ENCODE peak calls at places on chromosome 19, in eight cellular contexts. A is HepG2, P is IMR-90, X is breast epithelium, U is body of pancreas, I is tibial nerve, M is upper lobe of left lung, C is HCT116. L is an unnamed sample.

GRCh38 chr19:31152906-31153305 is 196.3 kb downstream of the TSHZ3 start:
- DNase-seq in X (no peak), U (no peak), M (no peak), C (no peak), P (peak; percentile 38), A (no peak), I (no peak), L (no peak)

GRCh38 chr19:13890136-13890535 is 13.2 kb downstream of the NANOS3 start:
- DNase-seq in A (no peak), M (peak; percentile 73), P (no peak), C (no peak), U (no peak), X (no peak), I (no peak), L (no peak)

GRCh38 chr19:46787331-46788100 is 878 bp downstream of the SLC1A5 start:
- DNase-seq in M (peak; percentile 92), A (peak; percentile 54), C (no peak), U (peak; percentile 48), I (peak; percentile 52), P (peak; percentile 63), X (peak; percentile 49), L (no peak)

GRCh38 chr19:32465176-32465575 is 59.6 kb downstream of the DPY19L3 start:
- DNase-seq in X (no peak), I (no peak), M (no peak), C (no peak), U (no peak), A (no peak), P (no peak), L (no peak)

GRCh38 chr19:9958451-9958850 is 22.1 kb upstream of the OLFM2 start:
- DNase-seq in I (no peak), X (peak; percentile 54), P (peak; percentile 91), U (no peak), M (no peak), A (no peak), C (no peak), L (no peak)

GRCh38 chr19:49331616-49332055 is 3.6 kb upstream of the CD37 start:
- DNase-seq in X (peak; percentile 17), M (no peak), C (peak; percentile 37), P (peak; percentile 57), I (no peak), U (peak; percentile 26), A (peak; percentile 86), L (no peak)

GRCh38 chr19:38003427-38004099 is 96.6 kb downstream of the SIPA1L3 start:
- DNase-seq in I (peak; percentile 42), P (peak; percentile 92), U (peak; percentile 59), C (no peak), A (no peak), M (no peak), X (peak; percentile 75), L (peak; percentile 88)

GRCh38 chr19:30070970-30071632 is 129.1 kb downstream of the URI1 start:
- DNase-seq in U (no peak), M (peak; percentile 64), A (no peak), P (no peak), I (no peak), X (no peak), C (no peak), L (no peak)

GRCh38 chr19:572891-573825 is 762 bp downstream of the BSG start:
- DNase-seq in U (peak; percentile 55), A (no peak), M (no peak), C (no peak), P (peak; percentile 56), X (peak; percentile 36), I (no peak), L (no peak)

GRCh38 chr19:7729831-7730285 is 2.1 kb downstream of the CLEC4G start:
- DNase-seq in M (peak; percentile 75), X (no peak), I (no peak), U (no peak), P (no peak), A (no peak), C (no peak), L (no peak)

GRCh38 chr19:13001166-13001501 is 5.9 kb downstream of the NFIX start:
- DNase-seq in C (no peak), I (no peak), P (no peak), M (no peak), A (no peak), X (no peak), U (no peak), L (no peak)

GRCh38 chr19:5693195-5694166 is 3.4 kb downstream of the RPL36 start:
- DNase-seq in C (no peak), U (peak; percentile 12), P (no peak), M (peak; percentile 84), I (no peak), X (no peak), A (no peak), L (no peak)

GRCh38 chr19:29690842-29691241 is 24.2 kb downstream of the C19orf12 start:
- DNase-seq in X (no peak), I (no peak), P (peak; percentile 49), M (no peak), C (peak; percentile 23), U (no peak), A (peak; percentile 67), L (no peak)

GRCh38 chr19:49271080-49271753 is 53.8 kb downstream of the SLC6A16 start:
- DNase-seq in A (no peak), C (no peak), X (no peak), P (no peak), I (no peak), U (no peak), M (no peak), L (no peak)

GRCh38 chr19:33458171-33458633 is 63.4 kb downstream of the PEPD start:
- DNase-seq in M (no peak), I (no peak), C (no peak), A (no peak), U (no peak), X (no peak), P (no peak), L (no peak)

GRCh38 chr19:5293607-5294089 is 47.0 kb downstream of the PTPRS start:
- DNase-seq in C (no peak), X (peak; percentile 33), U (no peak), M (peak; percentile 87), P (peak; percentile 40), I (no peak), A (no peak), L (peak; percentile 46)

GRCh38 chr19:4151623-4152022 is 1.8 kb upstream of the CREB3L3 start:
- DNase-seq in P (no peak), X (no peak), U (no peak), I (no peak), C (no peak), M (no peak), A (no peak), L (no peak)

DNA sequence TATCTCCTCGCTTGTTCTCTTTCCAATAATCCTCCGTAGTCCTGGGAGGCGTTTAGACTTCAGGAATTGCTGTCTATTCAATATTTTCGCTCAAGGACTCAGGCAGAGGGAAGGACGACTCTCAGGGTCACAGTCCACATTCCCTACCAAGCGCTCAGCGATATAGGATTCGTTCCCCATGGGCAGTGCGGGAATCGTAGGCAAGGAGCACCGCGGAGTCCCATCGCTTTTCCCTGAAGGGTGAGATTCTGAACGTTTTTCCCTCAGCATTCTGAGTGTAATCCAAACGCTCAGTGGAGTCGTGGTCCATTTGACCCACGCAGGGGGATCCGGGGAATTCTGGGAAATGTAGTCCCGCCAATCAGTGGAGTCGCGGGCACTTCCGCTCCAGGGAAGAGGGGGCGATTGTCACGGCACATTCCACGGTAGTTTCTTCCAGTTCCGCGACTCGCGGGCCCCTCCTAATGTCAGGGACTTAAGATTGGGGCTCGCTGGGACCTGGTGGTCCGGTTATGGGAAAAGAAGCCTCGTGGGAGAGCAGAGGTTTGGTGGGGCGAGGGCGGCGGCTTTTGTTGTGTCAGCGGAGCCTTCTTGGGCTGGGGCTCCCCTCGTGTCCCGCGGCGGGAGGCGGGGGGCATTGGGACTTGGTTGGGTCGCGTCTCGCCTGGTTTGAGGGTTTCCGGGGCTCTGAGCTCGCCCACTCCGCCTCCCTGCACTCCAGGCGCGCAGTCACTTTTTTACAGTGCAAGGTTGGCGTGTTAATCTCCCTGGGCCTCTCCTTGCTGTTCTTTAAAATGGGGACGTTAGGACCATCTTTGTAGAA is at the start of gene ZNF234:
- DNase-seq in I (peak; percentile 40), M (peak; percentile 85), X (peak; percentile 57), P (peak; percentile 85), C (peak; percentile 33), A (peak; percentile 73), U (peak; percentile 79), L (peak; percentile 85)
- H3K36me3 ChIP-seq in I (no peaks in the 10 kb centered on the region), M (peaks cover 23% of the 10 kb centered on the region), X (no peaks in the 10 kb centered on the region), P (peaks cover 5% of the 10 kb centered on the region), C (no peaks in the 10 kb centered on the region), A (peaks cover 12% of the 10 kb centered on the region), U (peaks cover 2% of the 10 kb centered on the region), L (no peaks in the 10 kb centered on the region)

GRCh38 chr19:35718345-35719041 is 690 bp downstream of the KMT2B start:
- DNase-seq in M (peak; percentile 93), I (no peak), C (no peak), P (no peak), X (no peak), U (peak; percentile 56), A (no peak), L (no peak)

GRCh38 chr19:35716735-35716984 is 1.1 kb upstream of the KMT2B start:
- DNase-seq in M (no peak), P (no peak), A (no peak), U (no peak), X (no peak), I (no peak), C (no peak), L (no peak)

GRCh38 chr19:35717665-35718344 is at the start of gene KMT2B:
- DNase-seq in A (no peak), I (no peak), P (no peak), M (no peak), X (no peak), C (no peak), U (no peak), L (no peak)

GRCh38 chr19:35715981-35716734 is 1.6 kb upstream of the KMT2B start:
- DNase-seq in A (peak; percentile 32), C (no peak), P (peak; percentile 30), U (peak; percentile 70), M (peak; percentile 91), I (no peak), X (no peak), L (peak; percentile 51)

GRCh38 chr19:35716985-35717664 is 678 bp upstream of the KMT2B start:
- DNase-seq in P (peak; percentile 94), C (peak; percentile 88), I (peak; percentile 92), X (peak; percentile 96), M (peak; percentile 97), U (peak; percentile 96), A (peak; percentile 93), L (peak; percentile 95)
- TF ChIP-seq POLR2A in P (no peak), C (no peak), I (no peak), X (no peak), M (peak; percentile 49), U (peak; percentile 23), A (peak; percentile 29), L (peak; percentile 22)

DNA sequence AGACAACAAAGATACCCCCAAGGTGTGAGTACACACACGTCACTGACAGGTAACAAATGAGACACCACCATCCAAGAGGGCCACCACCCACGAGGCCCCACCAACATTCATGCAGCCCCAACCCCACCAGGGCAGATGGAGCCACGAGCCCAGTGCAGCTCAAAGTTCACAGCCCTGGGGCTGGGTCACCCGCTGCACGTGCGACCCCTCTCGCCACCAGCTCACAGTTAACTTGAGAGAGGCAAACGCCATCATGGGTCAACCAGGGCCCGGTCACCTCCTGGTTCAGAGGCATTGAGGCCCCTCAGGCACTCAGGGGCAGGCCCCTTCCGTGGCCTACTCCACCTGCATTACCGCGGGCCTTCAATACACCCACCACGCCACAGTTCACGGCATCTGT is 49.8 kb downstream of the EPS15L1 start:
- DNase-seq in P (no peak), I (no peak), U (no peak), C (no peak), X (no peak), M (no peak), A (no peak), L (no peak)
- H3K36me3 ChIP-seq in P (peaks cover 58% of the 10 kb centered on the region), I (peaks cover 2% of the 10 kb centered on the region), U (peaks cover 8% of the 10 kb centered on the region), C (peaks cover 16% of the 10 kb centered on the region), X (peaks cover 4% of the 10 kb centered on the region), M (peaks cover 86% of the 10 kb centered on the region), A (peaks cover 61% of the 10 kb centered on the region), L (peaks cover 7% of the 10 kb centered on the region)

GRCh38 chr19:19821366-19822147 is at the start of gene ZNF506:
- DNase-seq in A (no peak), M (peak; percentile 85), C (no peak), P (peak; percentile 92), U (peak; percentile 99), I (peak; percentile 100), X (peak; percentile 99), L (peak; percentile 99)
- TF ChIP-seq POLR2A in A (no peak), M (peak; percentile 91), C (no peak), P (peak; percentile 77), U (peak; percentile 97), I (peak; percentile 71), X (peak; percentile 88), L (peak; percentile 73)

L was measured in prostate gland.